ENCODE peak calls at places on chromosomes 4 and X, in six cellular contexts. E is dorsolateral prefrontal cortex, S is NCI-H1092 treated with DMSO at 0.1 percent for 48 hours, Q is islet precursor cell, B is sciatic nerve, P is frontal cortex. D is an unnamed sample.

GRCh38 chr4:100581337-100581736 is 63.5 kb upstream of the EMCN start:
- DNase-seq in E (no peak), S (no peak), Q (peak), B (no peak), P (no peak), D (no peak)

GRCh38 chr4:123260429-123261052 is 136.1 kb upstream of the SPRY1 start:
- DNase-seq in E (no peak), S (no peak), Q (no peak), B (no peak), P (no peak), D (no peak)

GRCh38 chr4:41391271-41391670 is 134.5 kb downstream of the UCHL1 start:
- DNase-seq in E (no peak), S (no peak), Q (no peak), B (no peak), P (no peak), D (no peak)

GRCh38 chrX:129115104-129115503 is 408.2 kb downstream of the SMARCA1 start:
- DNase-seq in E (no peak), S (peak), Q (peak), B (no peak), P (no peak), D (peak)

GRCh38 chrX:11117751-11118150 is 6.6 kb downstream of the HCCS start:
- DNase-seq in E (no peak), S (no peak), Q (no peak), B (no peak), P (no peak), D (no peak)

GRCh38 chrX:118231464-118231863 is 114.4 kb upstream of the WDR44 start:
- DNase-seq in E (no peak), S (no peak), Q (no peak), B (no peak), P (no peak), D (no peak)

GRCh38 chr4:184450743-184451142 is 23.6 kb downstream of the IRF2 start:
- DNase-seq in E (no peak), S (no peak), Q (peak), B (no peak), P (no peak), D (no peak)

GRCh38 chr4:180152831-180153230 is 2090.4 kb upstream of the TENM3 start:
- DNase-seq in E (no peak), S (no peak), Q (no peak), B (no peak), P (no peak), D (no peak)

GRCh38 chr4:137082051-137082450 is 450.2 kb downstream of the PCDH18 start:
- DNase-seq in E (no peak), S (no peak), Q (no peak), B (no peak), P (no peak), D (no peak)

GRCh38 chrX:17520206-17520605 is 145.2 kb downstream of the NHS start:
- DNase-seq in E (no peak), S (no peak), Q (no peak), B (no peak), P (no peak), D (no peak)

GRCh38 chr4:105453550-105454201 is 20.2 kb downstream of the PPA2 start:
- DNase-seq in E (no peak), S (no peak), Q (no peak), B (no peak), P (no peak), D (peak)

GRCh38 chr4:145298885-145299284 is 118.5 kb upstream of the OTUD4 start:
- DNase-seq in E (no peak), S (no peak), Q (no peak), B (no peak), P (no peak), D (no peak)

GRCh38 chrX:40468033-40468979 is 112.5 kb upstream of the ATP6AP2 start:
- DNase-seq in E (peak), S (peak), Q (peak), B (peak), P (peak), D (peak)

GRCh38 chrX:154135458-154136229 is 8.4 kb upstream of the OPN1LW start:
- DNase-seq in E (no peak), S (no peak), Q (no peak), B (no peak), P (no peak), D (no peak)

GRCh38 chrX:11435568-11435967 is 142.4 kb downstream of the AMELX start:
- DNase-seq in E (no peak), S (no peak), Q (no peak), B (no peak), P (no peak), D (no peak)

GRCh38 chr4:119939066-119939995 is 127.3 kb downstream of the MAD2L1 start:
- DNase-seq in E (no peak), S (no peak), Q (no peak), B (no peak), P (no peak), D (no peak)